ENCODE peak calls at places on chromosomes 2 and 18, in five cellular contexts. S is IMR-90, C is H9, F is neuronal stem cell, D is trophoblast cell. R is an unnamed sample.

GRCh38 chr18:66668706-66669105 is 64.8 kb upstream of the CDH19 start:
- DNase-seq in S (no peak), C (no peak), F (no peak), D (no peak), R (no peak)

GRCh38 chr18:53319628-53320027 is 904.8 kb downstream of the MBD2 start:
- DNase-seq in S (no peak), C (no peak), F (no peak), D (no peak), R (no peak)

GRCh38 chr18:63472380-63472779 is 4.4 kb upstream of the SERPINB5 start:
- DNase-seq in S (no peak), C (no peak), F (no peak), D (no peak), R (no peak)

GRCh38 chr2:181523756-181524155 is 66.6 kb downstream of the ITGA4 start:
- DNase-seq in S (no peak), C (no peak), F (no peak), D (no peak), R (no peak)

GRCh38 chr18:75582406-75582821 is 154.9 kb upstream of the SMIM21 start:
- DNase-seq in S (peak), C (no peak), F (no peak), D (no peak), R (no peak)

GRCh38 chr2:23207871-23208270 is 177.1 kb upstream of the KLHL29 start:
- DNase-seq in S (no peak), C (no peak), F (no peak), D (no peak), R (no peak)

GRCh38 chr18:59884331-59884730 is 15.5 kb upstream of the PMAIP1 start:
- DNase-seq in S (no peak), C (no peak), F (no peak), D (no peak), R (no peak)

GRCh38 chr2:21002814-21003192 is 41.1 kb downstream of the APOB start:
- DNase-seq in S (no peak), C (no peak), F (no peak), D (no peak), R (no peak)

GRCh38 chr2:217142649-217143266 is 282.9 kb upstream of the TNP1 start:
- DNase-seq in S (no peak), C (peak), F (no peak), D (peak), R (peak)

GRCh38 chr2:222709191-222709891 is 37.9 kb downstream of the MOGAT1 start:
- DNase-seq in S (peak), C (peak), F (peak), D (peak), R (peak)

GRCh38 chr18:2589345-2590060 is 18.1 kb downstream of the NDC80 start:
- DNase-seq in S (no peak), C (no peak), F (no peak), D (peak), R (no peak)

GRCh38 chr18:8389391-8390340 is 219.6 kb upstream of the RAB12 start:
- DNase-seq in S (peak), C (peak), F (peak), D (peak), R (peak)

GRCh38 chr2:168758970-168759820 is 43.2 kb upstream of the NOSTRIN start:
- DNase-seq in S (peak), C (no peak), F (peak), D (peak), R (peak)

GRCh38 chr2:68318686-68319396 is 908 bp downstream of the CNRIP1 start:
- DNase-seq in S (no peak), C (peak), F (peak), D (no peak), R (peak)

GRCh38 chr2:219058541-219059374 is 2.0 kb downstream of the IHH start:
- DNase-seq in S (no peak), C (peak), F (no peak), D (peak), R (no peak)

GRCh38 chr2:218387369-218388194 is 5.5 kb downstream of the SLC11A1 start:
- DNase-seq in S (peak), C (peak), F (no peak), D (peak), R (peak)

GRCh38 chr2:180742809-180743208 is 237.6 kb upstream of the UBE2E3 start:
- DNase-seq in S (peak), C (no peak), F (no peak), D (no peak), R (peak)

GRCh38 chr2:76866464-76866863 is 655.7 kb downstream of the LRRTM4 start:
- DNase-seq in S (no peak), C (no peak), F (no peak), D (no peak), R (no peak)

GRCh38 chr2:44934962-44935853 is 6.3 kb upstream of the SIX3 start:
- DNase-seq in S (no peak), C (peak), F (no peak), D (no peak), R (no peak)

GRCh38 chr2:11387100-11387390 is 42.6 kb upstream of the ROCK2 start:
- DNase-seq in S (no peak), C (no peak), F (no peak), D (no peak), R (peak)

GRCh38 chr18:75267643-75268184 is 57.1 kb downstream of the TSHZ1 start:
- DNase-seq in S (no peak), C (no peak), F (no peak), D (no peak), R (no peak)

GRCh38 chr2:182784777-182785176 is 68.7 kb downstream of the DNAJC10 start:
- DNase-seq in S (peak), C (no peak), F (peak), D (peak), R (peak)

GRCh38 chr2:128028668-128029054 is 802 bp upstream of the SAP130 start:
- DNase-seq in S (no peak), C (no peak), F (no peak), D (no peak), R (peak)

GRCh38 chr2:143397886-143398614 is 268.8 kb downstream of the ARHGAP15 start:
- DNase-seq in S (peak), C (no peak), F (no peak), D (no peak), R (peak)

GRCh38 chr2:65666156-65666725 is 233.8 kb upstream of the SPRED2 start:
- DNase-seq in S (peak), C (no peak), F (no peak), D (no peak), R (peak)

GRCh38 chr2:43791035-43791434 is 17.2 kb downstream of the DYNC2LI1 start:
- DNase-seq in S (no peak), C (no peak), F (no peak), D (no peak), R (no peak)

GRCh38 chr18:62637807-62638687 is 77.3 kb upstream of the PHLPP1 start:
- DNase-seq in S (peak), C (peak), F (no peak), D (peak), R (peak)

GRCh38 chr2:42030829-42031228 is 17.0 kb upstream of the PKDCC start:
- DNase-seq in S (no peak), C (no peak), F (no peak), D (no peak), R (no peak)

GRCh38 chr2:227717687-227718567 is at the start of gene SLC19A3:
- DNase-seq in S (peak), C (peak), F (peak), D (peak), R (peak)

GRCh38 chr18:34834897-34835296 is 124.8 kb downstream of the DTNA start:
- DNase-seq in S (no peak), C (no peak), F (no peak), D (no peak), R (no peak)

GRCh38 chr2:235626658-235627057 is 132.8 kb downstream of the AGAP1 start:
- DNase-seq in S (no peak), C (no peak), F (no peak), D (no peak), R (no peak)

GRCh38 chr2:235627682-235628081 is 133.8 kb downstream of the AGAP1 start:
- DNase-seq in S (no peak), C (no peak), F (no peak), D (no peak), R (no peak)

GRCh38 chr2:235621736-235622135 is 127.9 kb downstream of the AGAP1 start:
- DNase-seq in S (no peak), C (no peak), F (no peak), D (no peak), R (no peak)

GRCh38 chr2:235619544-235619943 is 125.7 kb downstream of the AGAP1 start:
- DNase-seq in S (no peak), C (no peak), F (no peak), D (no peak), R (no peak)

GRCh38 chr2:235623052-235623451 is 129.2 kb downstream of the AGAP1 start:
- DNase-seq in S (no peak), C (no peak), F (no peak), D (no peak), R (no peak)
- H4K91ac ChIP-seq in S (no peak), C (no peak), F (no peak), D (no peak), R (no peak)

DNA sequence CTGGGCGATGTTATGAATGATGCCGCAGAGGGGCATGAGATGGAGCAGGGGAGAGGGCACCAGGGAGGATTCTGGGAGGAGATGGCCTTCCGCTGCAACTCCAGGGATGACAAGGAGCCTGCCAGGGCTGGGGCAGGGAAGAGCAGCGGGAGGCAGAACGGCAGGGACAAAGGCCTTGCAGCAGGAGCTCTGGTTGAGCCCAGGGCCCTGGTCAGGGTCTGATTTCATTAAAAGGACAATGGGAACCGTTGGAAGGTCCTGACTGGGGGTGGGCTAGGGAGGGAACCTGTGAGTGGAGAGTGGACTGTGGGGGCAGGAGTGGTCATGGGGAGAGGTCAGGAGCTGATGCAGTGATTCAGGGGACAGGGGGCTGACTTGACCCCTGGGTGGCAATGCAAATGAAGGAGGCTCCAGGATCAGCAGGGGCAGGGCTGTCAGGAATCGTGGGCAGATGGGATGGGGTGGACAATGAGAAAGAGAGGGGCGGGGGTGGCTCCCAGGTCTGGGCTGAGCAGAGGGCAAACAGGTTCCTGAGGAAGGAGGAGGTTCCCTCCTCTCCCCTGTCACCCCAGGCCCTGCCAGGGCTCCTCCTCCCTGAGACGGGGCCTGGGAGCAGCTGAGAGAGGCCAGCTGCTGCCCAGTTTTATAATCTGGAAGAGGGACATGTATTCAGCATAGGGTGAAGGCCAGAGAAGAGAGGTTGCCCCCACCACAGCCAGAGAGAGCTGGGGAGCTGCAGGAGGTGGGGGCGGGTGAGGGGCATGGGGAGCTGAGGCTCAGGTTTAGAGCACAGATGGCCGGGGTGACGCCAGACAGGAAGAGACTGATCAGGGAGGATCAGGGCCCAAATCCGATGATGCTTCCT is 7.3 kb upstream of the DUSP2 start:
- DNase-seq in S (no peak), C (peak), F (peak), D (no peak), R (no peak)
- H2BK5ac ChIP-seq in S (no peak), C (no peak), F (peak), D (no peak), R (no peak)

GRCh38 chr2:85255456-85255812 is 72.4 kb downstream of the TGOLN2 start:
- DNase-seq in S (no peak), C (peak), F (no peak), D (no peak), R (no peak)
- H4K91ac ChIP-seq in S (peak), C (no peak), F (no peak), D (peak), R (peak)

GRCh38 chr18:27661320-27662049 is 476.4 kb upstream of the CHST9 start:
- DNase-seq in S (no peak), C (no peak), F (peak), D (no peak), R (no peak)

GRCh38 chr18:27653247-27653646 is 468.1 kb upstream of the CHST9 start:
- DNase-seq in S (no peak), C (no peak), F (no peak), D (no peak), R (no peak)

GRCh38 chr18:27656905-27657304 is 471.8 kb upstream of the CHST9 start:
- DNase-seq in S (no peak), C (no peak), F (no peak), D (no peak), R (no peak)

GRCh38 chr18:27652480-27653121 is 467.5 kb upstream of the CHST9 start:
- DNase-seq in S (no peak), C (no peak), F (no peak), D (no peak), R (peak)

GRCh38 chr18:27656167-27656778 is 471.2 kb upstream of the CHST9 start:
- DNase-seq in S (no peak), C (no peak), F (no peak), D (no peak), R (peak)
- H2BK5ac ChIP-seq in S (no peak), C (no peak), F (no peak), D (no peak), R (no peak)

DNA sequence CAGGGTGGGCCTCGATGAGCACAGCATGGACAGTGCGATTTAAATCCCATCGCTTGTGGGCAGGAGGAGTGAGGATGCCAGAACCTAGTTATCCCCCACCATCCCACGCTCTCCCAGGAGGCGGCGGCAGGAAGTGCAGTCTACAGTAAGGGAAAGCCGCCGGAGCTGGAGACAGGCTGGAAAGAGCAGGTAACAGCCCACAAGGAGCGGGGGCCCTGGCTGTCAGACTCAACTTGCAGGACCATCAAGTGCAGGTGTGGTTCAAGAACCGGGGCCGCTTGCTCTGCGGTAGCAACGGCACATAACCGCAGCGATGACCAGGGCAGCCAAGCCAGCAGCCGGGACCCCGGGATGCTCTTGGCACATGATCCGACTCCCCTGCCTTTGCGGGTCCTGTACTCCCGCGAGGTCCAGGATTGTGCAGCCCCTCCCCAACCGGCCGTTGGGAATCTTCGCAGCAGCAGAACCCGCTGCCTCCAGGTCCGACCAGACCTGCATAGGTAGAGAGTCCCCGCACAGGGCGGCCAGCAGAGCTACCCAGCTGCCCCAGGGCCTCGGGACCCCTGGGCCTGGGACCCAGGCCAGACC is 82.1 kb downstream of the BIN1 start:
- DNase-seq in S (peak), C (peak), F (peak), D (no peak), R (peak)
- H4K91ac ChIP-seq in S (no peak), C (no peak), F (no peak), D (no peak), R (peak)